ENCODE peak calls at places on chromosomes 2 and 18, in four cellular contexts. E is GM10248, Q is lower leg skin, L is thyroid gland. A is an unnamed sample.

GRCh38 chr2:37782721-37783438 is 111.4 kb upstream of the CDC42EP3 start:
- DNase-seq in L (peak; percentile 73), Q (no peak), E (no peak), A (no peak)

GRCh38 chr2:236939271-236939670 is 146.4 kb upstream of the COPS8 start:
- DNase-seq in E (no peak), Q (no peak), L (no peak), A (no peak)

GRCh38 chr18:57806891-57807280 is 3.8 kb upstream of the ATP8B1 start:
- DNase-seq in Q (peak; percentile 92), L (peak; percentile 74), E (no peak), A (no peak)

GRCh38 chr2:208139447-208139846 is 6.5 kb downstream of the CRYGB start:
- DNase-seq in L (no peak), E (no peak), Q (no peak), A (no peak)

GRCh38 chr2:37993135-37993534 is 68.0 kb downstream of the RMDN2 start:
- DNase-seq in E (no peak), L (no peak), Q (no peak), A (no peak)

GRCh38 chr2:126342457-126342856 is 313.5 kb upstream of the GYPC start:
- DNase-seq in L (no peak), E (no peak), Q (no peak), A (no peak)

GRCh38 chr2:39875182-39875913 is 96.3 kb upstream of the THUMPD2 start:
- DNase-seq in E (no peak), L (peak; percentile 78), Q (no peak), A (no peak)

GRCh38 chr2:160388464-160389263 is 104.9 kb downstream of the RBMS1 start:
- DNase-seq in E (no peak), Q (peak; percentile 87), L (peak; percentile 32), A (no peak)

GRCh38 chr2:77487074-77487803 is 34.9 kb downstream of the LRRTM4 start:
- DNase-seq in L (no peak), E (no peak), Q (no peak), A (no peak)

GRCh38 chr2:221428896-221429295 is 143.2 kb downstream of the EPHA4 start:
- DNase-seq in L (no peak), Q (no peak), E (no peak), A (no peak)

GRCh38 chr2:226136739-226137138 is 662.9 kb downstream of the IRS1 start:
- DNase-seq in E (no peak), L (no peak), Q (no peak), A (no peak)

GRCh38 chr2:9754532-9754887 is 88.8 kb upstream of the TAF1B start:
- DNase-seq in E (no peak), L (no peak), Q (no peak), A (no peak)

GRCh38 chr18:55421612-55422381 is 166.2 kb downstream of the TCF4 start:
- DNase-seq in Q (no peak), E (no peak), L (no peak), A (no peak)

GRCh38 chr2:84808279-84808678 is 72.6 kb downstream of the TRABD2A start:
- DNase-seq in L (peak; percentile 44), E (no peak), Q (no peak), A (no peak)

GRCh38 chr2:131724019-131724418 is 196.3 kb downstream of the CCDC74A start:
- DNase-seq in Q (no peak), L (peak; percentile 13), E (no peak), A (no peak)

GRCh38 chr2:53744395-53745065 is 23.1 kb upstream of the CHAC2 start:
- DNase-seq in L (no peak), Q (no peak), E (no peak), A (no peak)

GRCh38 chr18:45954070-45954712 is 12.9 kb downstream of the EPG5 start:
- DNase-seq in L (no peak), Q (no peak), E (no peak), A (no peak)

GRCh38 chr2:232886176-232886575 is 16.1 kb downstream of the SNORC start:
- DNase-seq in Q (peak; percentile 74), L (no peak), E (no peak), A (no peak)

GRCh38 chr2:232888839-232889529 is 18.9 kb downstream of the SNORC start:
- DNase-seq in Q (peak; percentile 82), L (no peak), E (no peak), A (no peak)

GRCh38 chr2:232888099-232888836 is 18.2 kb downstream of the SNORC start:
- DNase-seq in L (no peak), E (no peak), Q (peak; percentile 32), A (no peak)

GRCh38 chr2:232886632-232887031 is 16.6 kb downstream of the SNORC start:
- DNase-seq in Q (peak; percentile 74), E (no peak), L (no peak), A (no peak)

DNA sequence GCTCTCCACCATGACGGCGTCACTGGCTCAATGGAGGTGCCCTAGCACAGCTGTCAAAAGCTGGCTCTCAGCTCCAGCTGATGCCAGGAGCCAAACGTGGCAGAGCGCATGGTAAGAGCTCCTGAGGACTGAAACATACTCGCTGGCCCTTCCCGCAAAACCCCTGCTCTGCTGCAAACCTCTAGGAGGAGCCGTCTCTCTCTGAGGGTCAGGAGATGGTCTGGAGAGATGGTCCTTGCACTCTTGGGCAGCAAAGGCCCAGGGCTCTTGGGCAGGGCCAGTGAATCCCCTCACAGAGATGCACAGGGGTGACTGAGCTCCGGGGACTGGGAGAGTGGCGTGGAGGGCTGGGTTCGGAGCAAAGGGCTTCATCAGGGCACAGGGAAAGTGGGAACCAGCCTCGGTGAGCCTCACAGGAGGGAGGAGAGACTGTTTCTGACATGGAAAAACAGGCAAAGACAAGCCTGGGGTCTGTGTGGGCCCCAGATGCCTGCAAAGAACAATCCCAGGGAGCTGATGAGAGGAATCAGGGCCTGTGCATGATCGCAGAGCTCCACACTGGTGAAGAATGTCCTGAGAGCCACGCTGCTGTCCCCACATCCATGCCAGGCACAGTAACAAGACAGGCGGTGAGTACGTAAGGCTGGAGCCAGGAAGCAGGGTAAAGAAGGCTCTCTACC is 17.2 kb downstream of the SNORC start:
- DNase-seq in E (no peak), Q (peak; percentile 58), L (no peak), A (no peak)
- TF ChIP-seq CTCF in E (no peak), Q (no peak), L (no peak), A (no peak)

GRCh38 chr2:115414461-115414860 is 972.0 kb downstream of the DPP10 start:
- DNase-seq in E (no peak), Q (no peak), L (no peak), A (no peak)
- TF ChIP-seq CTCF in E (no peak), Q (no peak), L (no peak), A (no peak)

GRCh38 chr18:42617086-42617725 is 498.3 kb downstream of the RIT2 start:
- DNase-seq in Q (no peak), L (no peak), E (no peak), A (no peak)

GRCh38 chr18:42614619-42615293 is 500.7 kb downstream of the RIT2 start:
- DNase-seq in E (no peak), Q (no peak), L (no peak), A (no peak)

GRCh38 chr18:42619771-42620170 is 495.7 kb downstream of the RIT2 start:
- DNase-seq in L (no peak), Q (no peak), E (no peak), A (no peak)

GRCh38 chr18:42620585-42620984 is 494.9 kb downstream of the RIT2 start:
- DNase-seq in Q (no peak), L (no peak), E (no peak), A (no peak)
- TF ChIP-seq CTCF in Q (no peak), L (peak; percentile 11), E (no peak), A (no peak)

GRCh38 chr2:189982777-189983394 is 79.6 kb downstream of the MSTN start:
- DNase-seq in Q (no peak), E (no peak), L (no peak), A (no peak)
- TF ChIP-seq CTCF in Q (no peak), E (no peak), L (no peak), A (no peak)

A was measured in omental fat pad.